ENCODE peak calls at places on chromosome 7, in five cellular contexts. Y, V, P, F and G are unnamed samples.

GRCh38 chr7:151895695-151896485 is 19.0 kb upstream of the PRKAG2 start:
- DNase-seq in F (no peak), V (no peak), Y (no peak), P (no peak), G (no peak)

GRCh38 chr7:76352193-76352592 is 6.6 kb downstream of the YWHAG start:
- DNase-seq in F (no peak), Y (no peak), V (no peak), P (peak), G (no peak)

GRCh38 chr7:30706865-30707264 is 24.6 kb upstream of the CRHR2 start:
- DNase-seq in F (no peak), V (no peak), P (no peak), Y (no peak), G (no peak)

GRCh38 chr7:112531675-112532074 is 50.9 kb downstream of the LSMEM1 start:
- DNase-seq in V (no peak), P (no peak), F (no peak), Y (no peak), G (no peak)

GRCh38 chr7:66682350-66683093 is 53.8 kb downstream of the KCTD7 start:
- DNase-seq in F (no peak), P (peak), V (peak), Y (peak), G (peak)

GRCh38 chr7:50393076-50393475 is 57.1 kb downstream of the FIGNL1 start:
- DNase-seq in P (no peak), Y (no peak), F (no peak), V (no peak), G (no peak)

GRCh38 chr7:80480566-80480965 is 31.3 kb downstream of the GNAT3 start:
- DNase-seq in P (peak), Y (no peak), F (no peak), V (no peak), G (no peak)

GRCh38 chr7:158816995-158817394 is 12.3 kb downstream of the ESYT2 start:
- DNase-seq in V (no peak), F (no peak), P (no peak), Y (no peak), G (no peak)

GRCh38 chr7:75642810-75643486 is 95.8 kb downstream of the HIP1 start:
- DNase-seq in F (no peak), P (peak), Y (no peak), V (no peak), G (peak)

GRCh38 chr7:23333671-23334246 is 34.6 kb downstream of the MALSU1 start:
- DNase-seq in Y (no peak), V (peak), F (no peak), P (peak), G (peak)

GRCh38 chr7:134671670-134672069 is 25.0 kb downstream of the BPGM start:
- DNase-seq in Y (no peak), F (no peak), P (no peak), V (no peak), G (no peak)

GRCh38 chr7:11716185-11716584 is 115.8 kb downstream of the THSD7A start:
- DNase-seq in Y (no peak), P (no peak), F (no peak), V (no peak), G (peak)

GRCh38 chr7:66099551-66100407 is 14.9 kb upstream of the CRCP start:
- DNase-seq in P (peak), V (no peak), F (peak), Y (peak), G (peak)

GRCh38 chr7:116526897-116527296 is 2.1 kb downstream of the CAV1 start:
- DNase-seq in Y (no peak), V (no peak), F (no peak), P (no peak), G (no peak)

GRCh38 chr7:116524221-116524608 is 621 bp upstream of the CAV1 start:
- DNase-seq in Y (no peak), P (no peak), F (no peak), V (no peak), G (no peak)

GRCh38 chr7:116525913-116526857 is 1.3 kb downstream of the CAV1 start:
- DNase-seq in F (peak), Y (peak), P (peak), V (peak), G (peak)

GRCh38 chr7:116525298-116525912 is 569 bp downstream of the CAV1 start:
- DNase-seq in Y (peak), V (no peak), F (peak), P (no peak), G (peak)

GRCh38 chr7:116524609-116525297 is at the start of gene CAV1:
- DNase-seq in Y (peak), F (peak), P (peak), V (peak), G (peak)
- TF ChIP-seq POLR2A in Y (no peak), F (peak), P (peak), V (peak), G (peak)

DNA sequence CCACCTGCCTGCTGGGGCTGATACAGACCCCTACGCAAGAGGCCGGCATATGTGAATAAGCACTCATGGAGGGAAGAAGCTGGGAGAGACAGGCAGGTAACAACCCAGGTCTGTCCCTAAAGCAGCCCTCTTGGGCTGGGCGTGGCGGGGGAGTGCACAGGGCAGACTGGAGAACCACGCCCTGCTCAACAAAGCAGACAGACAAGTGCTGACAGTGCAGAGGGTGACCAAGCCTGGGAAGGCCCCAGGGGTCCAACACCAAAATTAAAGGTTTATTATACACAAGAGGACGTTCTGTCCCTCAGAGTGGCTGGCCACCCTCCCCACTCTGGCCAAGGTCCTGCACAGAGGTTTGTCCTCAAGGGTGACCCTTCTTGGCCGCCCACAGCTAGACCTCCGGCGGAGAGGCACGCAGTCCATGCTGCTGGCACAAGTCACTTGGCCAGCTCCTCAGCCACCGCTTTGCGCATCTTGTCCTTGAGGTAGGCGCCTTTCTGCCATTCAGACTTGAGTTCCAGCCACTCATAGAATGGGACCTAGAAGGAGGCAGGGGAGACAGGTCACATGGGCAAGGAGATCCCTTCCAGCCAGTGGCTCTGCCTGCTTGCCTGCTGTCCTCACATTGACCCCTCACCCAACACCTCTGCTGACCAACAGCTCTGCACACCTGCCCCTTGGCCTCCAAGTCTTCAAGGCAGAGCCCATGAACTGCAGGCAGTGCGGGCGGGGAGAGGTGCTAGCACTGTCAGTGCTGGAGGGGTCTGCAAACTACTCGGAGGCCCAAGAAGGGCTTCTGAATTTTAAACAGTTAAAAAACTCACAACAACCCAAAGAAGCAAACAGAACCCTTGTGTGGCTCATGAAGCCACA is 11.4 kb upstream of the NACAD start:
- DNase-seq in F (no peak), V (no peak), Y (no peak), P (no peak), G (no peak)
- TF ChIP-seq POLR2A in F (no peak), V (no peak), Y (no peak), P (no peak), G (no peak)

GRCh38 chr7:37921876-37922275 is 1.4 kb downstream of the EPDR1 start:
- DNase-seq in Y (no peak), P (no peak), V (no peak), F (no peak), G (no peak)

GRCh38 chr7:37918526-37918925 is 1.9 kb upstream of the SFRP4 start:
- DNase-seq in P (no peak), Y (no peak), V (no peak), F (no peak), G (no peak)

GRCh38 chr7:37920305-37920618 is 178 bp upstream of the EPDR1 start:
- DNase-seq in V (no peak), Y (no peak), P (no peak), F (no peak), G (no peak)

GRCh38 chr7:37921340-37921805 is 933 bp downstream of the EPDR1 start:
- DNase-seq in Y (no peak), F (peak), P (no peak), V (peak), G (peak)

GRCh38 chr7:37920619-37921339 is at the start of gene EPDR1:
- DNase-seq in V (peak), Y (peak), F (peak), P (no peak), G (peak)
- TF ChIP-seq POLR2A in V (peak), Y (no peak), F (no peak), P (no peak), G (peak)

DNA sequence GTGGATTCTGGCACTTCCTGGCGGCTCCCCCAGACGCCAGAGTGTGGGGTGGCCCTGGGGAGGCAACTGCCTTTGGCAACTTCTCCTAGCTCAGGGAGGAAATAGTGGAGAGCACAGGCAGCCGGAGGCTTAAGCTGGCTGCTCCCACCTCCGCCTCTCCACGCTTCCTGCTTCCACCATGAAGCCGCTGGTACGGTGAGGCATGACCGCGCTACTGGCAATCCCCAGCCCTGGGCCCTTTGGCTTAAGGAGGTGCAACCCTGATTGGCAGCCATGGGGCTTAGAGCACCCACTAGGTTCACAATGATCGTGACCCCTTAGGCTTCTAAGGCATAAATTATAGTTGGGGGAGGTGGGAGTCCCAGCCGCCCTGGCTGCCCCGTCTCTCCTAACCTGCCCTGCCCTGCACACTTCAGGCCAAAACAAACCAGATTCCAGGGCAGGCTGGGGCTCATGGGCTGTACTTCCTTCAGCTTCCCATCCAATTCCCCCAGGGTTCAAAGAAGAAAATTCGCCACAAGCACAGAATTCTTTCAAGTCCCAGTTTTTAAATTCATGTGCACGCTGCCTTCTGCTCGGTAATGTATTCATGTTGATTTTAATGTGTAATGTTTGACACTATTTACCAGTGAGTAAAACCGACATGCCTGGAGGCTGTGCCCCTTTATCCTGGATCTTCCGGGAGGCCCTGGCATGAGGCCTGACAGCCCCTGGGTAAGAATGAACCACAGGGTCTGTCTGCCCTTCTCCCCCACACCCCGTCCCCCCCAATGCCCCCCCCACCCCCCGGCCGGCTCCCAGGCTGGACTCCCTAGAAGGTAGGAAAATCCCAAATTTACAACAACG is 90.7 kb upstream of the LRRC4 start:
- DNase-seq in V (no peak), F (peak), P (no peak), Y (no peak), G (no peak)
- TF ChIP-seq POLR2A in V (no peak), F (no peak), P (no peak), Y (no peak), G (no peak)

GRCh38 chr7:71842376-71842775 is 569.8 kb downstream of the CALN1 start:
- DNase-seq in P (no peak), Y (no peak), V (no peak), F (no peak), G (no peak)

GRCh38 chr7:71843677-71844076 is 568.5 kb downstream of the CALN1 start:
- DNase-seq in P (no peak), F (no peak), Y (no peak), V (no peak), G (no peak)

GRCh38 chr7:71851776-71852548 is 560.2 kb downstream of the CALN1 start:
- DNase-seq in F (no peak), P (no peak), Y (no peak), V (no peak), G (no peak)

DNA sequence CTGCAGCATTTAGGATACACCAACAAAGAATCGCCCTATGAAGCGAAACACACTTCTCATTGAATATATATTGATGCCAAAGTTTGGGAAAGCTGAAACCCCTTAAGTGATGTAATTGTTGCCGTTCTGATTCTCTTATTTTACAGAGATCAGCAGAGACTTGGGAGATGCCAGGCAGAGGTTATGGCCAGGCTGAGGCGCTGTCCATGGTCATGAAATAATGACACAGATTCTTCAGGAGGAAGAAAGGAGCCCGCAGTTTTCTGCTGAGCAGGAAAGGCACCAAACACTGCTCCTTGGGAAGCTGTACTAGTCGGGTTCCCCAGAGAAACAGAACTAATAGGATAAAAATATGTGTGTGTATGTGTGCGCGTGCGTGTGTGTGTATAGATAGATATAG is 566.0 kb downstream of the CALN1 start:
- DNase-seq in V (no peak), F (no peak), Y (no peak), P (no peak), G (no peak)
- TF ChIP-seq POLR2A in V (no peak), F (no peak), Y (no peak), P (no peak), G (no peak)

GRCh38 chr7:14233026-14233897 is 243.8 kb upstream of the ETV1 start:
- DNase-seq in Y (no peak), V (peak), F (no peak), P (peak), G (no peak)
- TF ChIP-seq POLR2A in Y (no peak), V (no peak), F (no peak), P (no peak), G (no peak)

GRCh38 chr7:85488406-85488805 is 301.6 kb upstream of the SEMA3D start:
- DNase-seq in V (no peak), F (no peak), P (no peak), Y (no peak), G (no peak)
- TF ChIP-seq POLR2A in V (no peak), F (no peak), P (no peak), Y (no peak), G (no peak)